ENCODE peak calls at places on chromosomes 16 and 17, in five cellular contexts. One of them, this sample, is unnamed.

GRCh38 chr17:78674595-78675315 is 97.6 kb upstream of the DNAH17 start:
- DNase-seq in lung: no peak
- DNase-seq in suprapubic skin: no peak
- DNase-seq in left ventricle myocardium inferior: no peak
- DNase-seq in AG10803: no peak
- DNase-seq in this sample: no peak

GRCh38 chr16:14462811-14463210 is 167.2 kb downstream of the PARN start:
- DNase-seq in lung: no peak
- DNase-seq in suprapubic skin: no peak
- DNase-seq in AG10803: no peak
- DNase-seq in left ventricle myocardium inferior: no peak
- DNase-seq in this sample: no peak

GRCh38 chr16:2329532-2329931 is 11.0 kb downstream of the ABCA3 start:
- DNase-seq in lung: peak
- DNase-seq in AG10803: no peak
- DNase-seq in left ventricle myocardium inferior: no peak
- DNase-seq in suprapubic skin: no peak
- DNase-seq in this sample: no peak

GRCh38 chr17:78952706-78953105 is 27.0 kb downstream of the LGALS3BP start:
- DNase-seq in AG10803: no peak
- DNase-seq in lung: no peak
- DNase-seq in suprapubic skin: no peak
- DNase-seq in left ventricle myocardium inferior: no peak
- DNase-seq in this sample: no peak

GRCh38 chr17:48647103-48647963 is 21.2 kb upstream of the HOXB9 start:
- DNase-seq in lung: no peak
- DNase-seq in suprapubic skin: no peak
- DNase-seq in left ventricle myocardium inferior: no peak
- DNase-seq in AG10803: peak
- DNase-seq in this sample: no peak

GRCh38 chr16:66335704-66336329 is 30.7 kb upstream of the CDH5 start:
- DNase-seq in suprapubic skin: no peak
- DNase-seq in lung: no peak
- DNase-seq in left ventricle myocardium inferior: peak
- DNase-seq in AG10803: peak
- DNase-seq in this sample: peak

GRCh38 chr17:27349540-27350021 is 55.7 kb downstream of the WSB1 start:
- DNase-seq in suprapubic skin: no peak
- DNase-seq in left ventricle myocardium inferior: no peak
- DNase-seq in lung: no peak
- DNase-seq in AG10803: no peak
- DNase-seq in this sample: no peak

GRCh38 chr16:84294196-84295142 is at the start of gene WFDC1:
- DNase-seq in lung: no peak
- DNase-seq in AG10803: peak
- DNase-seq in left ventricle myocardium inferior: peak
- DNase-seq in suprapubic skin: no peak
- DNase-seq in this sample: peak

GRCh38 chr17:47275245-47275984 is 21.8 kb downstream of the ITGB3 start:
- DNase-seq in suprapubic skin: peak
- DNase-seq in AG10803: peak
- DNase-seq in left ventricle myocardium inferior: peak
- DNase-seq in lung: peak
- DNase-seq in this sample: peak

GRCh38 chr16:85757341-85757822 is 6.5 kb upstream of the C16orf74 start:
- DNase-seq in lung: no peak
- DNase-seq in suprapubic skin: no peak
- DNase-seq in left ventricle myocardium inferior: no peak
- DNase-seq in AG10803: peak
- DNase-seq in this sample: no peak

GRCh38 chr16:53507464-53508180 is 4.6 kb upstream of the AKTIP start:
- DNase-seq in AG10803: no peak
- DNase-seq in lung: no peak
- DNase-seq in suprapubic skin: no peak
- DNase-seq in left ventricle myocardium inferior: no peak
- DNase-seq in this sample: no peak

GRCh38 chr17:78697122-78697845 is 84.8 kb downstream of the CYTH1 start:
- DNase-seq in AG10803: peak
- DNase-seq in left ventricle myocardium inferior: no peak
- DNase-seq in lung: no peak
- DNase-seq in suprapubic skin: no peak
- DNase-seq in this sample: no peak

GRCh38 chr17:7042507-7043194 is 1.2 kb downstream of the SLC16A11 start:
- DNase-seq in left ventricle myocardium inferior: no peak
- DNase-seq in lung: no peak
- DNase-seq in suprapubic skin: peak
- DNase-seq in AG10803: no peak
- DNase-seq in this sample: no peak

GRCh38 chr16:76197925-76198324 is 79.3 kb upstream of the CNTNAP4 start:
- DNase-seq in AG10803: no peak
- DNase-seq in left ventricle myocardium inferior: no peak
- DNase-seq in suprapubic skin: no peak
- DNase-seq in lung: no peak
- DNase-seq in this sample: no peak

GRCh38 chr17:1228752-1229353 is 41.4 kb upstream of the BHLHA9 start:
- DNase-seq in AG10803: no peak
- DNase-seq in lung: no peak
- DNase-seq in left ventricle myocardium inferior: no peak
- DNase-seq in suprapubic skin: no peak
- DNase-seq in this sample: no peak

GRCh38 chr17:30253316-30253715 is 17.8 kb upstream of the SLC6A4 start:
- DNase-seq in suprapubic skin: no peak
- DNase-seq in left ventricle myocardium inferior: no peak
- DNase-seq in lung: no peak
- DNase-seq in AG10803: no peak
- DNase-seq in this sample: no peak

GRCh38 chr17:43367588-43368242 is 31.1 kb upstream of the ARL4D start:
- DNase-seq in left ventricle myocardium inferior: no peak
- DNase-seq in AG10803: peak
- DNase-seq in lung: no peak
- DNase-seq in suprapubic skin: no peak
- DNase-seq in this sample: no peak

GRCh38 chr17:62819511-62820221 is 11.6 kb upstream of the MARCHF10 start:
- DNase-seq in suprapubic skin: no peak
- DNase-seq in lung: peak
- DNase-seq in left ventricle myocardium inferior: peak
- DNase-seq in AG10803: peak
- DNase-seq in this sample: peak

GRCh38 chr17:30513346-30513745 is 36.1 kb downstream of the GOSR1 start:
- DNase-seq in lung: no peak
- DNase-seq in left ventricle myocardium inferior: no peak
- DNase-seq in suprapubic skin: no peak
- DNase-seq in AG10803: peak
- DNase-seq in this sample: no peak

GRCh38 chr16:20901441-20902112 is 1.0 kb downstream of the LYRM1 start:
- DNase-seq in lung: peak
- DNase-seq in suprapubic skin: peak
- DNase-seq in AG10803: peak
- DNase-seq in left ventricle myocardium inferior: peak
- DNase-seq in this sample: peak

GRCh38 chr16:69513180-69513966 is 52.4 kb upstream of the NFAT5 start:
- DNase-seq in lung: no peak
- DNase-seq in suprapubic skin: no peak
- DNase-seq in left ventricle myocardium inferior: no peak
- DNase-seq in AG10803: peak
- DNase-seq in this sample: no peak

GRCh38 chr16:56350491-56351405 is 74.6 kb downstream of the AMFR start:
- DNase-seq in left ventricle myocardium inferior: no peak
- DNase-seq in lung: no peak
- DNase-seq in suprapubic skin: no peak
- DNase-seq in AG10803: no peak
- DNase-seq in this sample: no peak

GRCh38 chr16:21283521-21284289 is 5.6 kb upstream of the CRYM start:
- DNase-seq in left ventricle myocardium inferior: peak
- DNase-seq in lung: peak
- DNase-seq in suprapubic skin: no peak
- DNase-seq in AG10803: no peak
- DNase-seq in this sample: peak

GRCh38 chr16:73315645-73316044 is 267.7 kb upstream of the ZFHX3 start:
- DNase-seq in AG10803: no peak
- DNase-seq in suprapubic skin: no peak
- DNase-seq in left ventricle myocardium inferior: no peak
- DNase-seq in lung: no peak
- DNase-seq in this sample: no peak

GRCh38 chr17:44004761-44005526 is 522 bp downstream of the NAGS start:
- DNase-seq in AG10803: no peak
- DNase-seq in left ventricle myocardium inferior: no peak
- DNase-seq in lung: no peak
- DNase-seq in suprapubic skin: no peak
- DNase-seq in this sample: peak

GRCh38 chr17:38742431-38743308 is 5.5 kb downstream of the PCGF2 start:
- DNase-seq in left ventricle myocardium inferior: no peak
- DNase-seq in AG10803: peak
- DNase-seq in lung: peak
- DNase-seq in suprapubic skin: no peak
- DNase-seq in this sample: peak

GRCh38 chr16:30127994-30128393 is 5.0 kb upstream of the MAPK3 start:
- DNase-seq in left ventricle myocardium inferior: no peak
- DNase-seq in suprapubic skin: no peak
- DNase-seq in AG10803: no peak
- DNase-seq in lung: no peak
- DNase-seq in this sample: no peak

GRCh38 chr16:67647111-67647651 is 2.2 kb downstream of the CARMIL2 start:
- DNase-seq in lung: no peak
- DNase-seq in suprapubic skin: no peak
- DNase-seq in AG10803: no peak
- DNase-seq in left ventricle myocardium inferior: no peak
- DNase-seq in this sample: no peak

DNA sequence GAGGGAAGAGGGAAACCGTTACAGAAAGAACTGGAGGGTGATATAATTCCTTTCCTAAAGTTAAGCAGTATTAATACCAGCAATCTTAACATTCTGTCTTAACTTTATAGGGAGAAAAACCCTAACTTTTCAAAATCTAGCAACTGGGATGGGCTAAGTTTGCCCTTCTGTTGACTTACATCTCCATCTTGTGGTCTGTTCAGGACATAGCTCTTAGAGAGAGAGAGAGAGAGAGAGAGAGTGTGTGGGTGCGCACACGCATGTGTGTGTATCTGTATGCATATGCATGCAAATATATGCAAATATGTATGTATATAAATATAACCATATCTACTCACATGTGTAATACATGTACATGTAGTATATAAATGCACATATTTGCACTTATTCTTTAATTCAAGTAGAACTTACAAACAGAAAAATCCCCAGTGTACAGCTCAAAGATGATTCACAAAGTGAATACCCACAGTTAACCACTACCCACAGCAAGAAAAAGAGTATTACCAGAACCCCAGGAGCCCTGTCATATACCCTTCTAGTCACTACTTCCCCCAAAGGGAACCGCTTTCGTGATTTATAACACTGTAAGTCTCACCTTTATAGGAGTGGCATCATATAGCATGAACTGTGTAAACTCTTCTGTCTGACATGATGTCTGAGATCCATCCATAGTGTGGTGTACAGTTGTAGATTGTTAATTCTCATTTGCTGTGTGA is 46.4 kb downstream of the STX8 start:
- DNase-seq in left ventricle myocardium inferior: no peak
- DNase-seq in AG10803: peak
- DNase-seq in suprapubic skin: no peak
- DNase-seq in lung: no peak
- DNase-seq in this sample: no peak
- TF ChIP-seq CTCF in left ventricle myocardium inferior: peak
- TF ChIP-seq CTCF in AG10803: peak
- TF ChIP-seq CTCF in suprapubic skin: no peak
- TF ChIP-seq CTCF in lung: no peak
- TF ChIP-seq CTCF in this sample: peak

DNA sequence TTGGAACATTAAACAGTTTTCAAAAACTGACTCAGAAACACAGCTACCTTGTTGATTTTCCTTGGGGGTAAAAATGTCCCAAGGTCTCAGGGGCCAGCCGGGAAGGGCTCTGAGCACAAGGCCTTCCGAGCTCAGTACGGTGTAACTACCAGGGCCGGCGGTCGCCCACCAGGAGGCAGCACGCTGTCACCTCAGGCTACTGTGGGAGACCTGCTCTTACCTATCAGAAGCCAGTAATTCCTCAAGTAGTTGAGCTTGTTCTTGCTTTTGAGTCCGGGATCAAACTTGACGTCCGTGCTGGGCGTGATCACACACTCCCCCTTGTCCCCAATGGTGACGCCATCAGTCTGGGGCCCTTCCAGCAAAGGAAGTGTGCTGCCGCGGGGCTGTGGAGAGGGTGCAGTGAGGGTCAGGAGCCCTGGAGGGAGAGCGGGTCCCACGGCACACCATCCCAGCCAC is 43.4 kb upstream of the ICAM2 start:
- DNase-seq in suprapubic skin: no peak
- DNase-seq in AG10803: peak
- DNase-seq in left ventricle myocardium inferior: peak
- DNase-seq in lung: peak
- DNase-seq in this sample: peak
- H3K4me3 ChIP-seq in suprapubic skin: no peak
- H3K4me3 ChIP-seq in AG10803: no peak
- H3K4me3 ChIP-seq in left ventricle myocardium inferior: no peak
- H3K4me3 ChIP-seq in lung: no peak
- H3K4me3 ChIP-seq in this sample: no peak

GRCh38 chr16:88772871-88773811 is 11.9 kb downstream of the PIEZO1 start:
- DNase-seq in left ventricle myocardium inferior: peak
- DNase-seq in AG10803: peak
- DNase-seq in suprapubic skin: no peak
- DNase-seq in lung: no peak
- DNase-seq in this sample: peak

GRCh38 chr16:88771294-88771772 is 13.7 kb downstream of the PIEZO1 start:
- DNase-seq in AG10803: no peak
- DNase-seq in suprapubic skin: no peak
- DNase-seq in lung: no peak
- DNase-seq in left ventricle myocardium inferior: no peak
- DNase-seq in this sample: no peak

GRCh38 chr16:88769617-88770458 is 15.2 kb downstream of the PIEZO1 start:
- DNase-seq in suprapubic skin: no peak
- DNase-seq in lung: peak
- DNase-seq in left ventricle myocardium inferior: no peak
- DNase-seq in AG10803: no peak
- DNase-seq in this sample: no peak

GRCh38 chr16:88768041-88768876 is 16.8 kb downstream of the PIEZO1 start:
- DNase-seq in suprapubic skin: no peak
- DNase-seq in lung: peak
- DNase-seq in left ventricle myocardium inferior: no peak
- DNase-seq in AG10803: peak
- DNase-seq in this sample: peak

GRCh38 chr16:88770459-88771293 is 14.3 kb downstream of the PIEZO1 start:
- DNase-seq in lung: peak
- DNase-seq in left ventricle myocardium inferior: peak
- DNase-seq in AG10803: no peak
- DNase-seq in suprapubic skin: no peak
- DNase-seq in this sample: peak
- TF ChIP-seq CTCF in lung: no peak
- TF ChIP-seq CTCF in left ventricle myocardium inferior: no peak
- TF ChIP-seq CTCF in AG10803: no peak
- TF ChIP-seq CTCF in suprapubic skin: no peak
- TF ChIP-seq CTCF in this sample: no peak

DNA sequence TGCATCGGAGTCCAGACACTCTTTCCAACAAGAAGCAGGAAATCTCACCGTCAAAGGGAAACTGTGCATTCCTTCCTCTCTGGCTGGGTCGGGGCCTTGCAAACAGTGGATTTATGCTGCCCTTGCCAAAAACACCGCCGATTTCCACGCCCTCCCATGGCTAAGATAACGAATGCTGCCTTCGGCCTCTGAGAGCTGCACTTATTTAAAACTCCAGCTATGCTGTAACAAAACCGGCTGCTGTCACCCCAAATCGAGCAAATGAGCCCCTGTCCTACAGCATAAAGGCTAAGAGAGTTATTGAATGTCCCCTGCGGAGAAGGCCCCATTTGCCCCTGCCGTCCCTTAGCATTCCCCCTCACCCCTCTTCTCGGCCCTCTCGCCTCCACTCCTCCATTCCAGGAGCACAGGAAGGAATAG is 275.5 kb upstream of the IRX5 start:
- DNase-seq in AG10803: peak
- DNase-seq in left ventricle myocardium inferior: peak
- DNase-seq in lung: peak
- DNase-seq in suprapubic skin: no peak
- DNase-seq in this sample: no peak
- H3K4me3 ChIP-seq in AG10803: peak
- H3K4me3 ChIP-seq in left ventricle myocardium inferior: peak
- H3K4me3 ChIP-seq in lung: no peak
- H3K4me3 ChIP-seq in suprapubic skin: peak
- H3K4me3 ChIP-seq in this sample: peak